ENCODE peak calls at places on chromosomes 7 and 10, in nine cellular contexts. One of them, this sample, is unnamed.

GRCh38 chr10:30645340-30645827 is 15.8 kb upstream of the LYZL2 start:
- DNase-seq in body of pancreas: peak; percentile 3
- DNase-seq in skeletal muscle cell: peak; percentile 23
- DNase-seq in left ventricle myocardium inferior: peak; percentile 38
- DNase-seq in H7: peak; percentile 46
- DNase-seq in PC-9: no peak
- DNase-seq in vagina: no peak
- DNase-seq in CD8-positive, alpha-beta memory T cell: no peak
- DNase-seq in hepatocyte: peak; percentile 36
- DNase-seq in this sample: peak; percentile 12

GRCh38 chr10:44066211-44066837 is 318.6 kb downstream of the CXCL12 start:
- DNase-seq in body of pancreas: no peak
- DNase-seq in skeletal muscle cell: no peak
- DNase-seq in left ventricle myocardium inferior: no peak
- DNase-seq in H7: no peak
- DNase-seq in PC-9: no peak
- DNase-seq in vagina: no peak
- DNase-seq in CD8-positive, alpha-beta memory T cell: no peak
- DNase-seq in hepatocyte: no peak
- DNase-seq in this sample: no peak

GRCh38 chr7:112112822-112113255 is 93.4 kb downstream of the DOCK4 start:
- DNase-seq in body of pancreas: peak; percentile 60
- DNase-seq in skeletal muscle cell: no peak
- DNase-seq in left ventricle myocardium inferior: no peak
- DNase-seq in H7: no peak
- DNase-seq in PC-9: no peak
- DNase-seq in vagina: no peak
- DNase-seq in CD8-positive, alpha-beta memory T cell: no peak
- DNase-seq in hepatocyte: no peak
- DNase-seq in this sample: no peak

GRCh38 chr10:76033457-76034196 is 602.2 kb downstream of the LRMDA start:
- DNase-seq in body of pancreas: peak; percentile 66
- DNase-seq in skeletal muscle cell: peak; percentile 48
- DNase-seq in left ventricle myocardium inferior: no peak
- DNase-seq in H7: peak; percentile 63
- DNase-seq in PC-9: no peak
- DNase-seq in vagina: no peak
- DNase-seq in CD8-positive, alpha-beta memory T cell: no peak
- DNase-seq in hepatocyte: peak; percentile 48
- DNase-seq in this sample: no peak

GRCh38 chr7:127907638-127908040 is 123.6 kb downstream of the LRRC4 start:
- DNase-seq in body of pancreas: no peak
- DNase-seq in skeletal muscle cell: peak; percentile 38
- DNase-seq in left ventricle myocardium inferior: no peak
- DNase-seq in H7: no peak
- DNase-seq in PC-9: no peak
- DNase-seq in vagina: no peak
- DNase-seq in CD8-positive, alpha-beta memory T cell: no peak
- DNase-seq in hepatocyte: peak; percentile 56
- DNase-seq in this sample: no peak

GRCh38 chr10:130301026-130301892 is 165.1 kb downstream of the GLRX3 start:
- DNase-seq in body of pancreas: peak; percentile 66
- DNase-seq in skeletal muscle cell: peak; percentile 20
- DNase-seq in left ventricle myocardium inferior: peak; percentile 77
- DNase-seq in H7: no peak
- DNase-seq in PC-9: no peak
- DNase-seq in vagina: no peak
- DNase-seq in CD8-positive, alpha-beta memory T cell: peak; percentile 38
- DNase-seq in hepatocyte: no peak
- DNase-seq in this sample: no peak

GRCh38 chr7:725223-726005 is 1.1 kb upstream of the DNAAF5 start:
- DNase-seq in body of pancreas: no peak
- DNase-seq in skeletal muscle cell: no peak
- DNase-seq in left ventricle myocardium inferior: no peak
- DNase-seq in H7: peak; percentile 23
- DNase-seq in PC-9: peak; percentile 81
- DNase-seq in vagina: peak; percentile 12
- DNase-seq in CD8-positive, alpha-beta memory T cell: no peak
- DNase-seq in hepatocyte: peak; percentile 8
- DNase-seq in this sample: no peak

GRCh38 chr10:32971536-32972091 is 13.6 kb upstream of the ITGB1 start:
- DNase-seq in body of pancreas: peak; percentile 58
- DNase-seq in skeletal muscle cell: no peak
- DNase-seq in left ventricle myocardium inferior: no peak
- DNase-seq in H7: peak; percentile 35
- DNase-seq in PC-9: peak; percentile 87
- DNase-seq in vagina: no peak
- DNase-seq in CD8-positive, alpha-beta memory T cell: no peak
- DNase-seq in hepatocyte: peak; percentile 44
- DNase-seq in this sample: no peak

GRCh38 chr10:71005337-71006305 is 117.3 kb upstream of the PCBD1 start:
- DNase-seq in body of pancreas: no peak
- DNase-seq in skeletal muscle cell: no peak
- DNase-seq in left ventricle myocardium inferior: peak; percentile 45
- DNase-seq in H7: no peak
- DNase-seq in PC-9: no peak
- DNase-seq in vagina: no peak
- DNase-seq in CD8-positive, alpha-beta memory T cell: no peak
- DNase-seq in hepatocyte: no peak
- DNase-seq in this sample: no peak

GRCh38 chr10:69232736-69233135 is 12.6 kb downstream of the HKDC1 start:
- DNase-seq in body of pancreas: no peak
- DNase-seq in skeletal muscle cell: no peak
- DNase-seq in left ventricle myocardium inferior: no peak
- DNase-seq in H7: no peak
- DNase-seq in PC-9: peak; percentile 77
- DNase-seq in vagina: no peak
- DNase-seq in CD8-positive, alpha-beta memory T cell: peak; percentile 65
- DNase-seq in hepatocyte: no peak
- DNase-seq in this sample: no peak

GRCh38 chr10:21138769-21139324 is 241.7 kb upstream of the NEBL start:
- DNase-seq in body of pancreas: no peak
- DNase-seq in skeletal muscle cell: no peak
- DNase-seq in left ventricle myocardium inferior: no peak
- DNase-seq in H7: no peak
- DNase-seq in PC-9: no peak
- DNase-seq in vagina: no peak
- DNase-seq in CD8-positive, alpha-beta memory T cell: no peak
- DNase-seq in hepatocyte: no peak
- DNase-seq in this sample: no peak

GRCh38 chr10:121217331-121217730 is 366.2 kb downstream of the WDR11 start:
- DNase-seq in body of pancreas: no peak
- DNase-seq in skeletal muscle cell: no peak
- DNase-seq in left ventricle myocardium inferior: no peak
- DNase-seq in H7: no peak
- DNase-seq in PC-9: no peak
- DNase-seq in vagina: no peak
- DNase-seq in CD8-positive, alpha-beta memory T cell: no peak
- DNase-seq in hepatocyte: no peak
- DNase-seq in this sample: no peak

DNA sequence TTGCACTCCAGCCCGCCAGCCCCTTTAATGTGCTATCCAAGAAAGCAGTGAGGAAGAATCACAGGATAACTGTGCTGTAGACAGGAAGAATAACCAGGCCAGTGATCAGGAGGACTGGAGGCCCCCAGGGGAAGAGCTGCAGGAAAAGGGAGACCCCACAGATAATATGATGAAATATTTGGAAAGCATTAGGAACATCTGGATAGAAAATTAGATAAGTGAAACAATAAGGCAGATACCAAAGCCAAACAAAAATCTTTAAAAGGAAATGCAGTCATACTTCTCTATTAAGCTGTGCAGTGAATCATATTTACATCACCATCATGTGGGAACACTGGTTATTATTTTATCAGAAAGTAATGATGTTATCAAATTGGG is 14.3 kb upstream of the RALA start:
- DNase-seq in body of pancreas: no peak
- DNase-seq in skeletal muscle cell: peak; percentile 45
- DNase-seq in left ventricle myocardium inferior: no peak
- DNase-seq in H7: peak; percentile 28
- DNase-seq in PC-9: no peak
- DNase-seq in vagina: no peak
- DNase-seq in CD8-positive, alpha-beta memory T cell: no peak
- DNase-seq in hepatocyte: no peak
- DNase-seq in this sample: no peak
- H3K4me3 ChIP-seq in body of pancreas: no peak overlapping the region
- H3K4me3 ChIP-seq in skeletal muscle cell: no peak overlapping the region
- H3K4me3 ChIP-seq in left ventricle myocardium inferior: peak overlapping the region; percentile 64
- H3K4me3 ChIP-seq in H7: no peak overlapping the region
- H3K4me3 ChIP-seq in PC-9: no peak overlapping the region
- H3K4me3 ChIP-seq in vagina: no peak overlapping the region
- H3K4me3 ChIP-seq in CD8-positive, alpha-beta memory T cell: peak overlapping the region; percentile 24
- H3K4me3 ChIP-seq in hepatocyte: no peak overlapping the region
- H3K4me3 ChIP-seq in this sample: peak overlapping the region; percentile 39

GRCh38 chr7:100211342-100211780 is 8.4 kb upstream of the PVRIG start:
- DNase-seq in body of pancreas: no peak
- DNase-seq in skeletal muscle cell: no peak
- DNase-seq in left ventricle myocardium inferior: no peak
- DNase-seq in H7: no peak
- DNase-seq in PC-9: no peak
- DNase-seq in vagina: no peak
- DNase-seq in CD8-positive, alpha-beta memory T cell: peak; percentile 68
- DNase-seq in hepatocyte: no peak
- DNase-seq in this sample: no peak
- H3K4me3 ChIP-seq in body of pancreas: no peak overlapping the region
- H3K4me3 ChIP-seq in skeletal muscle cell: no peak overlapping the region
- H3K4me3 ChIP-seq in left ventricle myocardium inferior: no peak overlapping the region
- H3K4me3 ChIP-seq in H7: no peak overlapping the region
- H3K4me3 ChIP-seq in PC-9: no peak overlapping the region
- H3K4me3 ChIP-seq in vagina: no peak overlapping the region
- H3K4me3 ChIP-seq in CD8-positive, alpha-beta memory T cell: peak overlapping the region; percentile 4
- H3K4me3 ChIP-seq in hepatocyte: no peak overlapping the region
- H3K4me3 ChIP-seq in this sample: no peak overlapping the region

GRCh38 chr10:18666810-18667209 is 7.6 kb downstream of the ARL5B start:
- DNase-seq in body of pancreas: no peak
- DNase-seq in skeletal muscle cell: peak; percentile 39
- DNase-seq in left ventricle myocardium inferior: no peak
- DNase-seq in H7: no peak
- DNase-seq in PC-9: peak; percentile 45
- DNase-seq in vagina: no peak
- DNase-seq in CD8-positive, alpha-beta memory T cell: no peak
- DNase-seq in hepatocyte: no peak
- DNase-seq in this sample: peak; percentile 65
- H3K4me3 ChIP-seq in body of pancreas: no peak overlapping the region
- H3K4me3 ChIP-seq in skeletal muscle cell: no peak overlapping the region
- H3K4me3 ChIP-seq in left ventricle myocardium inferior: no peak overlapping the region
- H3K4me3 ChIP-seq in H7: no peak overlapping the region
- H3K4me3 ChIP-seq in PC-9: no peak overlapping the region
- H3K4me3 ChIP-seq in vagina: no peak overlapping the region
- H3K4me3 ChIP-seq in CD8-positive, alpha-beta memory T cell: no peak overlapping the region
- H3K4me3 ChIP-seq in hepatocyte: no peak overlapping the region
- H3K4me3 ChIP-seq in this sample: no peak overlapping the region

GRCh38 chr10:81876253-81876731 is 1.3 kb downstream of the NRG3 start:
- DNase-seq in body of pancreas: no peak
- DNase-seq in skeletal muscle cell: no peak
- DNase-seq in left ventricle myocardium inferior: no peak
- DNase-seq in H7: peak; percentile 74
- DNase-seq in PC-9: no peak
- DNase-seq in vagina: no peak
- DNase-seq in CD8-positive, alpha-beta memory T cell: no peak
- DNase-seq in hepatocyte: peak; percentile 26
- DNase-seq in this sample: no peak
- H3K4me3 ChIP-seq in body of pancreas: no peak overlapping the region
- H3K4me3 ChIP-seq in skeletal muscle cell: no peak overlapping the region
- H3K4me3 ChIP-seq in left ventricle myocardium inferior: peak overlapping the region; percentile 58
- H3K4me3 ChIP-seq in H7: peak overlapping the region; percentile 61
- H3K4me3 ChIP-seq in PC-9: no peak overlapping the region
- H3K4me3 ChIP-seq in vagina: no peak overlapping the region
- H3K4me3 ChIP-seq in CD8-positive, alpha-beta memory T cell: no peak overlapping the region
- H3K4me3 ChIP-seq in hepatocyte: no peak overlapping the region
- H3K4me3 ChIP-seq in this sample: peak overlapping the region; percentile 56

GRCh38 chr10:10517866-10518265 is 499.8 kb upstream of the CELF2 start:
- DNase-seq in body of pancreas: no peak
- DNase-seq in skeletal muscle cell: no peak
- DNase-seq in left ventricle myocardium inferior: no peak
- DNase-seq in H7: no peak
- DNase-seq in PC-9: no peak
- DNase-seq in vagina: no peak
- DNase-seq in CD8-positive, alpha-beta memory T cell: no peak
- DNase-seq in hepatocyte: no peak
- DNase-seq in this sample: no peak

GRCh38 chr10:10516731-10517130 is 500.9 kb upstream of the CELF2 start:
- DNase-seq in body of pancreas: no peak
- DNase-seq in skeletal muscle cell: no peak
- DNase-seq in left ventricle myocardium inferior: no peak
- DNase-seq in H7: no peak
- DNase-seq in PC-9: no peak
- DNase-seq in vagina: no peak
- DNase-seq in CD8-positive, alpha-beta memory T cell: no peak
- DNase-seq in hepatocyte: no peak
- DNase-seq in this sample: no peak

GRCh38 chr10:10514790-10515189 is 502.9 kb upstream of the CELF2 start:
- DNase-seq in body of pancreas: no peak
- DNase-seq in skeletal muscle cell: no peak
- DNase-seq in left ventricle myocardium inferior: no peak
- DNase-seq in H7: no peak
- DNase-seq in PC-9: no peak
- DNase-seq in vagina: no peak
- DNase-seq in CD8-positive, alpha-beta memory T cell: no peak
- DNase-seq in hepatocyte: no peak
- DNase-seq in this sample: no peak

GRCh38 chr10:10513067-10513466 is 504.6 kb upstream of the CELF2 start:
- DNase-seq in body of pancreas: no peak
- DNase-seq in skeletal muscle cell: no peak
- DNase-seq in left ventricle myocardium inferior: no peak
- DNase-seq in H7: no peak
- DNase-seq in PC-9: no peak
- DNase-seq in vagina: no peak
- DNase-seq in CD8-positive, alpha-beta memory T cell: no peak
- DNase-seq in hepatocyte: no peak
- DNase-seq in this sample: no peak

GRCh38 chr10:10515479-10516204 is 502.0 kb upstream of the CELF2 start:
- DNase-seq in body of pancreas: no peak
- DNase-seq in skeletal muscle cell: no peak
- DNase-seq in left ventricle myocardium inferior: no peak
- DNase-seq in H7: no peak
- DNase-seq in PC-9: no peak
- DNase-seq in vagina: no peak
- DNase-seq in CD8-positive, alpha-beta memory T cell: no peak
- DNase-seq in hepatocyte: no peak
- DNase-seq in this sample: no peak
- H3K4me3 ChIP-seq in body of pancreas: no peak overlapping the region
- H3K4me3 ChIP-seq in skeletal muscle cell: no peak overlapping the region
- H3K4me3 ChIP-seq in left ventricle myocardium inferior: no peak overlapping the region
- H3K4me3 ChIP-seq in H7: no peak overlapping the region
- H3K4me3 ChIP-seq in PC-9: no peak overlapping the region
- H3K4me3 ChIP-seq in vagina: no peak overlapping the region
- H3K4me3 ChIP-seq in CD8-positive, alpha-beta memory T cell: no peak overlapping the region
- H3K4me3 ChIP-seq in hepatocyte: no peak overlapping the region
- H3K4me3 ChIP-seq in this sample: no peak overlapping the region

This sample was measured in retinal pigment epithelial cell.